ENCODE peak calls at places on chromosomes 4 and X, in four cellular contexts. H, S, X and M are unnamed samples.

GRCh38 chrX:130174051-130174704 is 2.4 kb downstream of the RAB33A start:
- DNase-seq in H (no peak), S (no peak), X (peak), M (no peak)

GRCh38 chr4:83248486-83248885 is 36.1 kb downstream of the COQ2 start:
- DNase-seq in H (no peak), S (no peak), X (no peak), M (no peak)

GRCh38 chrX:105564536-105564935 is 257.8 kb upstream of the NRK start:
- DNase-seq in H (no peak), S (no peak), X (no peak), M (no peak)

GRCh38 chrX:71998836-71999509 is 88.3 kb downstream of the NHSL2 start:
- DNase-seq in H (peak), S (peak), X (peak), M (no peak)

GRCh38 chr4:7067147-7067522 is 729 bp downstream of the GRPEL1 start:
- DNase-seq in H (peak), S (no peak), X (peak), M (no peak)

GRCh38 chr4:184439856-184440592 is 34.3 kb downstream of the IRF2 start:
- DNase-seq in H (peak), S (no peak), X (no peak), M (no peak)

GRCh38 chrX:68686684-68687045 is 39.2 kb downstream of the STARD8 start:
- DNase-seq in H (no peak), S (peak), X (peak), M (no peak)

GRCh38 chrX:118730500-118731247 is 3.3 kb downstream of the IL13RA1 start:
- DNase-seq in H (no peak), S (no peak), X (no peak), M (no peak)

GRCh38 chrX:9493936-9494335 is 29.1 kb downstream of the TBL1X start:
- DNase-seq in H (no peak), S (no peak), X (no peak), M (no peak)

GRCh38 chr4:100651499-100652165 is 133.8 kb upstream of the EMCN start:
- DNase-seq in H (no peak), S (no peak), X (no peak), M (no peak)

GRCh38 chr4:56371426-56372220 is 15.7 kb downstream of the AASDH start:
- DNase-seq in H (no peak), S (no peak), X (no peak), M (no peak)

GRCh38 chrX:69323786-69324720 is 158.8 kb upstream of the PJA1 start:
- DNase-seq in H (no peak), S (no peak), X (no peak), M (no peak)

GRCh38 chr4:80011636-80012236 is 61.3 kb downstream of the ANTXR2 start:
- DNase-seq in H (no peak), S (no peak), X (no peak), M (no peak)

GRCh38 chr4:184763150-184763780 is 29.4 kb upstream of the CENPU start:
- DNase-seq in H (no peak), S (no peak), X (no peak), M (no peak)

GRCh38 chr4:115187136-115187535 is 73.7 kb upstream of the NDST4 start:
- DNase-seq in H (no peak), S (no peak), X (no peak), M (no peak)

GRCh38 chr4:3192188-3192587 is 56.8 kb upstream of the MSANTD1 start:
- DNase-seq in H (no peak), S (no peak), X (no peak), M (no peak)

DNA sequence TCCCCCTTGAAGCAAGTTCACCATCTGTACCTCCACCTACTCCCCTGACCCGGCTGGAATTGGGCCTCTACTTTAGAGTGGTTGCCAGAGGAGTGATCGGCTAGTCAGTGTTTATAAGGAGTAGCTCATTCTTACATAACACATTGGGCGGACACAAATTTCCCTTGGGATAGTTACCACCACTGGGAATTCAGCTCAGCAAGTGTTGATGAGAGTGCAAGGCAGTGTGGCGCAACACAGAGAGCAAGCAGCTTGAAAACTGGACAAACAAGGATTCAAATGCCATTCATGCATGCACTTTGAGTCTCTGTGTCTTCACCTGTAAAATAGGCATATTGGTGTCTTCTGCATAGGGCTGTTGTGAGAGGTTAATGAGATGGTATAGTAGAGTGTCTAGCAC is 92.7 kb downstream of the STK32B start:
- DNase-seq in H (no peak), S (no peak), X (no peak), M (no peak)
- TF ChIP-seq MAX in H (no peak), S (no peak), X (no peak), M (no peak)

DNA sequence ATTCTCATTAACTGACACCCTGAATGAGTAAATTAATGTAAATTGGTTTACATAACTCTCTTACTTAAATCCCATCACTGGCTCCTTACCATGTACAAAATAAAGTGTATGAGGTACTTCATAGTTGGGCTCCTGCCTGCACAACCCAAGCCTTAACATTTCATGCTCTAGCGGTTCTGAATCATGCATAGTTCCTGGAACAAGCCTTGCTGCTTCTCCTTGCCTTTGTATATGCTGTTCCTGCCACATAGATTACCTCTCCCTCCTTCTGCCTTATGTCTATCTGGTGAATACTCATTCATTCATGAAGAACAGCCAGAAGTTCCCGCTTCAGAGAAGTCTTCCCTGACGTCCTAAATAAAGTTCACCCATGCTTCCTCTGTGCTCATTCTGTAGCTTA is 594.7 kb downstream of the SMARCA1 start:
- DNase-seq in H (no peak), S (no peak), X (no peak), M (no peak)
- TF ChIP-seq HMGXB4 in H (no peak), S (no peak), X (no peak), M (no peak)

DNA sequence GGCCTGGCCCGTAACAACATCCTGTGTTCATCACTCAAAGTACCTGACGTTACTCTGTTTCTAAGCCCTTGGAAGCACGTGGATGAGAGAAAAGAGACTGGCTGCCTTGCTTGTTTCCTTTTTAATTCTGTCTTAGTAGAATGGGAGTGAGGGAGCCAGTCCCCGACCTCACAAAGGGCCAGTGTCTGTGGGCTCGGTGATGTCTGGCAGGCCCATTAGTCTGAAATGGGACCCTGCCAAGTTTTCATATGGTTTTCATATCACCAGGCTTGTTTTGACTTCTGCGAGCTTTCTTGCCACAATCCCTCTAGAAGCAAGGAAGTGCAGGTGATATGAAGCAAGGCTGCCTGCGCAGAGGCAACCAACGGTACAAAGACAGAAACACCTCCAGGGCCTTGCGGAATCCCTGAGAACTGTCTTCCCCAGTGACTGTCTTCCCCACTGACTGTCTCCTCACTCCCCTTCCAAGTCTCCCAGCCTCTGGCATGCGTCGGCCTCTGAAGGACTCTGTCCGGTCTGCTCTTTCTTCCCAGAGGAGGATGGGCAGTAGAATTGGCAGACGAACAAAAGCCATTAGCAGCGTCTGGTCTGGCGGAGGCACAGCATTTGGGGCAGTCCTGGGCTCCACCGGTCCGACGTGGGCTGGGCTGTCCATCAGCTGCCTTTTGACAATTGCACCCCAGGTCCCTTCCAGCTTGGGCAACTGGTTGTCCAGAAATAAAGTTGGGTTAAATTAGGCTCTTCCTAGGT is 20.2 kb upstream of the RASL11B start:
- DNase-seq in H (no peak), S (no peak), X (no peak), M (no peak)
- TF ChIP-seq MAX in H (no peak), S (no peak), X (no peak), M (no peak)

GRCh38 chrX:30224541-30224940 is 5.9 kb upstream of the MAGEB3 start:
- DNase-seq in H (no peak), S (no peak), X (no peak), M (no peak)

GRCh38 chrX:30217465-30217864 is 2.1 kb downstream of the MAGEB2 start:
- DNase-seq in H (no peak), S (no peak), X (peak), M (no peak)

GRCh38 chrX:30215357-30215843 is at the start of gene MAGEB2:
- DNase-seq in H (no peak), S (no peak), X (peak), M (peak)

GRCh38 chrX:30220646-30221045 is 5.3 kb downstream of the MAGEB2 start:
- DNase-seq in H (no peak), S (no peak), X (peak), M (no peak)

GRCh38 chrX:30219372-30219771 is 4.0 kb downstream of the MAGEB2 start:
- DNase-seq in H (no peak), S (no peak), X (no peak), M (peak)
- TF ChIP-seq HMGXB4 in H (no peak), S (no peak), X (no peak), M (no peak)

DNA sequence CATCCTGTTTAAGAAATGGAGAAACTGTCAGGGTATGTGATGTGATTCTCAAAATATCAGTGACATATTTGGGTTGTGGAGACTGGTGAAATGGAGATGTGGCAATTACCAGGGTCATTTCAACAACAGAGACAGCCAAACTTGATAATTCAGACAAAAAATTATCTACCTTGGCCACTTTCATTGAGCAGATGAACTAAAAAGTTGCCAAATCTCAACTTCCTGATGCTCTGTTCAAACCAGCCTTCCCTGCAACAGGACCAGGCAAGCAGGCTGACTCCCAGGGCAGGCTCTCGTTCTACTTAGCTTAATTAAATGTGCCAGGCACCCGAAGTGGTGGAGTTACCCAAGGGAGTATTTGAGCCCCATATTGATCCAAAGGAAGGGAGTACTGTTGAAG is 199.6 kb downstream of the AFF2 start:
- DNase-seq in H (no peak), S (no peak), X (no peak), M (no peak)
- TF ChIP-seq MAX in H (no peak), S (no peak), X (no peak), M (no peak)